ENCODE peak calls at places on chromosomes 12 and 14, in nine cellular contexts. I, K, V, Q, H, Z, S, B and C are unnamed samples.

GRCh38 chr14:32480337-32480736 is 151.2 kb downstream of the AKAP6 start:
- DNase-seq in I (peak; percentile 24), K (peak; percentile 39), V (no peak), Q (no peak), H (no peak), Z (no peak), S (no peak), B (no peak), C (no peak)

GRCh38 chr14:91899213-91899612 is 31.9 kb upstream of the TC2N start:
- DNase-seq in I (no peak), K (no peak), V (no peak), Q (no peak), H (peak; percentile 67), Z (peak; percentile 68), S (no peak), B (no peak), C (no peak)

GRCh38 chr14:105021656-105022275 is 883 bp upstream of the CDCA4 start:
- DNase-seq in I (peak; percentile 45), K (peak; percentile 50), V (no peak), Q (no peak), H (peak; percentile 39), Z (peak; percentile 21), S (no peak), B (peak; percentile 39), C (peak; percentile 36)

GRCh38 chr14:92439551-92440344 is 73.8 kb upstream of the RIN3 start:
- DNase-seq in I (no peak), K (no peak), V (no peak), Q (peak; percentile 72), H (no peak), Z (no peak), S (no peak), B (no peak), C (no peak)

GRCh38 chr12:10189653-10190052 is 10.8 kb downstream of the TMEM52B start:
- DNase-seq in I (peak; percentile 16), K (peak; percentile 57), V (peak; percentile 37), Q (peak; percentile 32), H (no peak), Z (peak; percentile 66), S (no peak), B (no peak), C (no peak)

GRCh38 chr14:67253076-67253635 is 11.9 kb downstream of the PALS1 start:
- DNase-seq in I (no peak), K (no peak), V (no peak), Q (no peak), H (no peak), Z (no peak), S (no peak), B (no peak), C (no peak)

GRCh38 chr14:66425402-66425801 is 60.8 kb upstream of the CCDC196 start:
- DNase-seq in I (no peak), K (no peak), V (no peak), Q (peak; percentile 11), H (no peak), Z (no peak), S (no peak), B (no peak), C (no peak)

GRCh38 chr12:91818236-91819131 is 327.2 kb downstream of the BTG1 start:
- DNase-seq in I (peak; percentile 11), K (no peak), V (peak; percentile 39), Q (no peak), H (peak; percentile 33), Z (no peak), S (no peak), B (no peak), C (no peak)

GRCh38 chr12:110102255-110102654 is 21.9 kb upstream of the IFT81 start:
- DNase-seq in I (peak; percentile 87), K (peak; percentile 77), V (no peak), Q (no peak), H (peak; percentile 24), Z (peak; percentile 97), S (no peak), B (peak; percentile 38), C (no peak)

GRCh38 chr14:77580964-77581505 is 35.4 kb downstream of the SPTLC2 start:
- DNase-seq in I (peak; percentile 83), K (peak; percentile 84), V (no peak), Q (no peak), H (no peak), Z (peak; percentile 43), S (no peak), B (no peak), C (no peak)

GRCh38 chr14:103275000-103275399 is 59.0 kb upstream of the EIF5 start:
- DNase-seq in I (no peak), K (no peak), V (no peak), Q (no peak), H (no peak), Z (no peak), S (no peak), B (no peak), C (no peak)

GRCh38 chr14:52875707-52876106 is 75.1 kb downstream of the FERMT2 start:
- DNase-seq in I (peak; percentile 53), K (no peak), V (no peak), Q (no peak), H (no peak), Z (no peak), S (no peak), B (no peak), C (no peak)

GRCh38 chr12:80419660-80420059 is 24.4 kb upstream of the PTPRQ start:
- DNase-seq in I (no peak), K (no peak), V (no peak), Q (no peak), H (no peak), Z (no peak), S (no peak), B (no peak), C (no peak)

GRCh38 chr14:75501080-75501479 is 21.2 kb upstream of the BATF start:
- DNase-seq in I (no peak), K (peak; percentile 16), V (no peak), Q (no peak), H (no peak), Z (no peak), S (no peak), B (no peak), C (no peak)

GRCh38 chr12:31346211-31346610 is 20.3 kb upstream of the SINHCAF start:
- DNase-seq in I (no peak), K (no peak), V (peak; percentile 49), Q (no peak), H (no peak), Z (no peak), S (no peak), B (no peak), C (no peak)

GRCh38 chr14:34425095-34425851 is 36.8 kb downstream of the SPTSSA start:
- DNase-seq in I (no peak), K (no peak), V (no peak), Q (no peak), H (peak; percentile 31), Z (no peak), S (no peak), B (no peak), C (no peak)

GRCh38 chr12:112822056-112822455 is 30.5 kb downstream of the RPH3A start:
- DNase-seq in I (no peak), K (no peak), V (no peak), Q (no peak), H (no peak), Z (no peak), S (no peak), B (no peak), C (no peak)

GRCh38 chr14:88792572-88793258 is at the start of gene EML5:
- DNase-seq in I (peak; percentile 36), K (peak; percentile 55), V (peak; percentile 87), Q (peak; percentile 81), H (peak; percentile 88), Z (peak; percentile 81), S (peak; percentile 25), B (peak; percentile 72), C (peak; percentile 86)
- TF ChIP-seq CTCF in I (peak; percentile 28), K (peak; percentile 47), V (no peak), Q (no peak), H (peak; percentile 45), Z (no peak), S (no peak), B (peak; percentile 39), C (peak; percentile 48)

DNA sequence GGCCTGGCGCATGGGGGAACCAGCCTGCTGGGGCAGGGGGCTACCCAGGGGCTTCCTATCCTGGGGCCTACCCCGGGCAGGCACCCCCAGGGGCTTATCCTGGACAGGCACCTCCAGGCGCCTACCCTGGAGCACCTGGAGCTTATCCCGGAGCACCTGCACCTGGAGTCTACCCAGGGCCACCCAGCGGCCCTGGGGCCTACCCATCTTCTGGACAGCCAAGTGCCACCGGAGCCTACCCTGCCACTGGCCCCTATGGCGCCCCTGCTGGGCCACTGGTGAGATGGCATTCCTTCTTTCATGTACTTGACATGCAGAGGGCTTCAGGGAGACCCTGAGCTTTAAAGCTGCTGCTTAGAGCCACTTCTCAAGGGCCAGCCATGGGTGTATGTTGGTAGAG is 9.0 kb downstream of the LGALS3 start:
- DNase-seq in I (no peak), K (no peak), V (no peak), Q (no peak), H (no peak), Z (peak; percentile 34), S (no peak), B (peak; percentile 27), C (no peak)
- TF ChIP-seq CTCF in I (peak; percentile 38), K (peak; percentile 47), V (no peak), Q (peak; percentile 23), H (no peak), Z (peak; percentile 68), S (no peak), B (peak; percentile 48), C (peak; percentile 25)

GRCh38 chr14:80865565-80865964 is 76.0 kb downstream of the CEP128 start:
- DNase-seq in I (no peak), K (no peak), V (no peak), Q (no peak), H (no peak), Z (no peak), S (no peak), B (no peak), C (no peak)

GRCh38 chr14:80867091-80867490 is 74.4 kb downstream of the CEP128 start:
- DNase-seq in I (peak; percentile 4), K (no peak), V (no peak), Q (no peak), H (no peak), Z (peak; percentile 18), S (no peak), B (no peak), C (no peak)

GRCh38 chr14:80867798-80868197 is 73.7 kb downstream of the CEP128 start:
- DNase-seq in I (no peak), K (no peak), V (no peak), Q (no peak), H (no peak), Z (no peak), S (no peak), B (no peak), C (no peak)

GRCh38 chr14:80862983-80863382 is 78.6 kb downstream of the CEP128 start:
- DNase-seq in I (no peak), K (peak; percentile 19), V (no peak), Q (no peak), H (no peak), Z (peak; percentile 36), S (no peak), B (no peak), C (no peak)
- TF ChIP-seq CTCF in I (peak; percentile 22), K (peak; percentile 36), V (no peak), Q (no peak), H (no peak), Z (peak; percentile 65), S (no peak), B (no peak), C (no peak)

DNA sequence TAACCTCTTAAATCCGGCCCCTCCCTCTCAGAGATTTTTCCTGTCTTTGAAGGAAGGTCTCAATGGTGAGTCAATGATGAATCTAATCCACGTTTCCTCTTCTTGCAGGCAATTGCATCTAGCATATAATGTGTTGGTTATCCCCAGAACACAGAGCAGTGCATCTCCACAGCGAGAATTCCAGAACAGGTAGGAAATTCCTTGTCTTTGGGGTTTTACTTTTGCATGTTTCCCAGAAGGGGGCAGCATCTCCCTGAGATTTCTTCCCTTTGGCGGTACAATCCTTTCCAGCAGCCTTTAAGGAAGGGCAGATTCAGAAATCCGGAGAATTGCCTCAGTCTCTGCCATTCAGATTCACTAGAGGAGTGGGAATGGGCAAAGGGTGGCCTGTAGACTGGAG is 128.0 kb downstream of the KCNA5 start:
- DNase-seq in I (peak; percentile 28), K (peak; percentile 34), V (peak; percentile 34), Q (no peak), H (no peak), Z (peak; percentile 46), S (no peak), B (peak; percentile 54), C (peak; percentile 55)
- TF ChIP-seq CTCF in I (peak; percentile 47), K (peak; percentile 49), V (peak; percentile 21), Q (peak; percentile 51), H (peak; percentile 29), Z (peak; percentile 65), S (peak; percentile 68), B (peak; percentile 58), C (peak; percentile 95)